ENCODE peak calls at places on chromosomes 6 and 20, in six cellular contexts. One of them, this sample, is unnamed.

GRCh38 chr6:30071081-30071818 is 4.3 kb downstream of the PPP1R11 start:
- DNase-seq in cardiac septum: no peak
- DNase-seq in stimulated activated CD8-positive, alpha-beta memory T cell treated with anti-CD3 and anti-CD28 coated beads, Interleukin-2, amount 100 ng/mL, for 48 hours: no peak
- DNase-seq in fibroblast of mammary gland: peak
- DNase-seq in OCI-LY7: no peak
- DNase-seq in mucosa of gallbladder: peak
- DNase-seq in this sample: no peak

GRCh38 chr6:90146914-90147668 is 149.6 kb downstream of the BACH2 start:
- DNase-seq in mucosa of gallbladder: no peak
- DNase-seq in cardiac septum: no peak
- DNase-seq in OCI-LY7: peak
- DNase-seq in stimulated activated CD8-positive, alpha-beta memory T cell treated with anti-CD3 and anti-CD28 coated beads, Interleukin-2, amount 100 ng/mL, for 48 hours: no peak
- DNase-seq in fibroblast of mammary gland: no peak
- DNase-seq in this sample: no peak

GRCh38 chr6:27630727-27631613 is 158.1 kb upstream of the ZNF184 start:
- DNase-seq in cardiac septum: no peak
- DNase-seq in OCI-LY7: no peak
- DNase-seq in fibroblast of mammary gland: peak
- DNase-seq in stimulated activated CD8-positive, alpha-beta memory T cell treated with anti-CD3 and anti-CD28 coated beads, Interleukin-2, amount 100 ng/mL, for 48 hours: peak
- DNase-seq in mucosa of gallbladder: no peak
- DNase-seq in this sample: peak

GRCh38 chr6:157226761-157227160 is 96.6 kb downstream of the TMEM242 start:
- DNase-seq in fibroblast of mammary gland: no peak
- DNase-seq in stimulated activated CD8-positive, alpha-beta memory T cell treated with anti-CD3 and anti-CD28 coated beads, Interleukin-2, amount 100 ng/mL, for 48 hours: no peak
- DNase-seq in OCI-LY7: no peak
- DNase-seq in cardiac septum: no peak
- DNase-seq in mucosa of gallbladder: no peak
- DNase-seq in this sample: no peak

GRCh38 chr6:157230971-157231370 is 92.3 kb downstream of the TMEM242 start:
- DNase-seq in cardiac septum: peak
- DNase-seq in OCI-LY7: no peak
- DNase-seq in fibroblast of mammary gland: no peak
- DNase-seq in stimulated activated CD8-positive, alpha-beta memory T cell treated with anti-CD3 and anti-CD28 coated beads, Interleukin-2, amount 100 ng/mL, for 48 hours: no peak
- DNase-seq in mucosa of gallbladder: no peak
- DNase-seq in this sample: no peak

GRCh38 chr6:106858653-106859092 is 115.9 kb downstream of the CD24 start:
- DNase-seq in OCI-LY7: no peak
- DNase-seq in cardiac septum: no peak
- DNase-seq in fibroblast of mammary gland: peak
- DNase-seq in stimulated activated CD8-positive, alpha-beta memory T cell treated with anti-CD3 and anti-CD28 coated beads, Interleukin-2, amount 100 ng/mL, for 48 hours: no peak
- DNase-seq in mucosa of gallbladder: peak
- DNase-seq in this sample: no peak

GRCh38 chr20:51014797-51015722 is 7.8 kb downstream of the KCNG1 start:
- DNase-seq in OCI-LY7: peak
- DNase-seq in stimulated activated CD8-positive, alpha-beta memory T cell treated with anti-CD3 and anti-CD28 coated beads, Interleukin-2, amount 100 ng/mL, for 48 hours: no peak
- DNase-seq in cardiac septum: no peak
- DNase-seq in mucosa of gallbladder: peak
- DNase-seq in fibroblast of mammary gland: peak
- DNase-seq in this sample: peak

GRCh38 chr6:117399924-117400323 is 25.8 kb downstream of the ROS1 start:
- DNase-seq in fibroblast of mammary gland: no peak
- DNase-seq in stimulated activated CD8-positive, alpha-beta memory T cell treated with anti-CD3 and anti-CD28 coated beads, Interleukin-2, amount 100 ng/mL, for 48 hours: no peak
- DNase-seq in cardiac septum: no peak
- DNase-seq in OCI-LY7: no peak
- DNase-seq in mucosa of gallbladder: no peak
- DNase-seq in this sample: no peak

GRCh38 chr6:324729-325125 is 32.4 kb downstream of the DUSP22 start:
- DNase-seq in mucosa of gallbladder: no peak
- DNase-seq in OCI-LY7: no peak
- DNase-seq in stimulated activated CD8-positive, alpha-beta memory T cell treated with anti-CD3 and anti-CD28 coated beads, Interleukin-2, amount 100 ng/mL, for 48 hours: no peak
- DNase-seq in fibroblast of mammary gland: no peak
- DNase-seq in cardiac septum: peak
- DNase-seq in this sample: no peak

GRCh38 chr6:129606664-129607063 is 103.3 kb downstream of the ARHGAP18 start:
- DNase-seq in stimulated activated CD8-positive, alpha-beta memory T cell treated with anti-CD3 and anti-CD28 coated beads, Interleukin-2, amount 100 ng/mL, for 48 hours: no peak
- DNase-seq in mucosa of gallbladder: no peak
- DNase-seq in OCI-LY7: no peak
- DNase-seq in fibroblast of mammary gland: peak
- DNase-seq in cardiac septum: no peak
- DNase-seq in this sample: no peak

GRCh38 chr6:52881996-52882841 is 27.3 kb downstream of the GSTA3 start:
- DNase-seq in stimulated activated CD8-positive, alpha-beta memory T cell treated with anti-CD3 and anti-CD28 coated beads, Interleukin-2, amount 100 ng/mL, for 48 hours: peak
- DNase-seq in fibroblast of mammary gland: peak
- DNase-seq in OCI-LY7: peak
- DNase-seq in mucosa of gallbladder: peak
- DNase-seq in cardiac septum: no peak
- DNase-seq in this sample: peak

GRCh38 chr6:128487746-128488145 is 32.7 kb downstream of the PTPRK start:
- DNase-seq in mucosa of gallbladder: no peak
- DNase-seq in fibroblast of mammary gland: peak
- DNase-seq in cardiac septum: no peak
- DNase-seq in stimulated activated CD8-positive, alpha-beta memory T cell treated with anti-CD3 and anti-CD28 coated beads, Interleukin-2, amount 100 ng/mL, for 48 hours: no peak
- DNase-seq in OCI-LY7: no peak
- DNase-seq in this sample: no peak

GRCh38 chr20:48295445-48295903 is 510.2 kb upstream of the SULF2 start:
- DNase-seq in mucosa of gallbladder: peak
- DNase-seq in OCI-LY7: no peak
- DNase-seq in cardiac septum: no peak
- DNase-seq in fibroblast of mammary gland: peak
- DNase-seq in stimulated activated CD8-positive, alpha-beta memory T cell treated with anti-CD3 and anti-CD28 coated beads, Interleukin-2, amount 100 ng/mL, for 48 hours: no peak
- DNase-seq in this sample: no peak

GRCh38 chr6:81998432-81998831 is 246.0 kb upstream of the TENT5A start:
- DNase-seq in cardiac septum: no peak
- DNase-seq in fibroblast of mammary gland: peak
- DNase-seq in OCI-LY7: no peak
- DNase-seq in stimulated activated CD8-positive, alpha-beta memory T cell treated with anti-CD3 and anti-CD28 coated beads, Interleukin-2, amount 100 ng/mL, for 48 hours: no peak
- DNase-seq in mucosa of gallbladder: no peak
- DNase-seq in this sample: no peak

GRCh38 chr6:143337201-143337949 is 113.1 kb downstream of the ADAT2 start:
- DNase-seq in cardiac septum: no peak
- DNase-seq in OCI-LY7: peak
- DNase-seq in fibroblast of mammary gland: no peak
- DNase-seq in mucosa of gallbladder: peak
- DNase-seq in stimulated activated CD8-positive, alpha-beta memory T cell treated with anti-CD3 and anti-CD28 coated beads, Interleukin-2, amount 100 ng/mL, for 48 hours: peak
- DNase-seq in this sample: peak

GRCh38 chr20:53869466-53870258 is 200.7 kb downstream of the BCAS1 start:
- DNase-seq in mucosa of gallbladder: peak
- DNase-seq in cardiac septum: no peak
- DNase-seq in stimulated activated CD8-positive, alpha-beta memory T cell treated with anti-CD3 and anti-CD28 coated beads, Interleukin-2, amount 100 ng/mL, for 48 hours: peak
- DNase-seq in fibroblast of mammary gland: peak
- DNase-seq in OCI-LY7: peak
- DNase-seq in this sample: peak

GRCh38 chr6:16503241-16503775 is 258.0 kb downstream of the ATXN1 start:
- DNase-seq in OCI-LY7: no peak
- DNase-seq in cardiac septum: no peak
- DNase-seq in fibroblast of mammary gland: no peak
- DNase-seq in stimulated activated CD8-positive, alpha-beta memory T cell treated with anti-CD3 and anti-CD28 coated beads, Interleukin-2, amount 100 ng/mL, for 48 hours: no peak
- DNase-seq in mucosa of gallbladder: no peak
- DNase-seq in this sample: no peak

GRCh38 chr6:40148882-40149573 is 214.8 kb upstream of the MOCS1 start:
- DNase-seq in cardiac septum: no peak
- DNase-seq in OCI-LY7: peak
- DNase-seq in mucosa of gallbladder: no peak
- DNase-seq in stimulated activated CD8-positive, alpha-beta memory T cell treated with anti-CD3 and anti-CD28 coated beads, Interleukin-2, amount 100 ng/mL, for 48 hours: no peak
- DNase-seq in fibroblast of mammary gland: no peak
- DNase-seq in this sample: no peak

GRCh38 chr6:50362706-50363105 is 313.0 kb upstream of the DEFB112 start:
- DNase-seq in stimulated activated CD8-positive, alpha-beta memory T cell treated with anti-CD3 and anti-CD28 coated beads, Interleukin-2, amount 100 ng/mL, for 48 hours: no peak
- DNase-seq in fibroblast of mammary gland: no peak
- DNase-seq in OCI-LY7: no peak
- DNase-seq in cardiac septum: no peak
- DNase-seq in mucosa of gallbladder: no peak
- DNase-seq in this sample: no peak

GRCh38 chr6:73985891-73986290 is 289.9 kb downstream of the CD109 start:
- DNase-seq in fibroblast of mammary gland: peak
- DNase-seq in OCI-LY7: no peak
- DNase-seq in mucosa of gallbladder: no peak
- DNase-seq in cardiac septum: no peak
- DNase-seq in stimulated activated CD8-positive, alpha-beta memory T cell treated with anti-CD3 and anti-CD28 coated beads, Interleukin-2, amount 100 ng/mL, for 48 hours: no peak
- DNase-seq in this sample: no peak

GRCh38 chr6:22880686-22881433 is 311.5 kb downstream of the HDGFL1 start:
- DNase-seq in OCI-LY7: no peak
- DNase-seq in cardiac septum: no peak
- DNase-seq in mucosa of gallbladder: no peak
- DNase-seq in stimulated activated CD8-positive, alpha-beta memory T cell treated with anti-CD3 and anti-CD28 coated beads, Interleukin-2, amount 100 ng/mL, for 48 hours: no peak
- DNase-seq in fibroblast of mammary gland: peak
- DNase-seq in this sample: no peak

GRCh38 chr6:155253337-155253736 is 10.5 kb upstream of the CLDN20 start:
- DNase-seq in OCI-LY7: no peak
- DNase-seq in fibroblast of mammary gland: no peak
- DNase-seq in mucosa of gallbladder: no peak
- DNase-seq in cardiac septum: no peak
- DNase-seq in stimulated activated CD8-positive, alpha-beta memory T cell treated with anti-CD3 and anti-CD28 coated beads, Interleukin-2, amount 100 ng/mL, for 48 hours: no peak
- DNase-seq in this sample: no peak

GRCh38 chr6:81834141-81834621 is 81.7 kb upstream of the TENT5A start:
- DNase-seq in mucosa of gallbladder: peak
- DNase-seq in cardiac septum: peak
- DNase-seq in stimulated activated CD8-positive, alpha-beta memory T cell treated with anti-CD3 and anti-CD28 coated beads, Interleukin-2, amount 100 ng/mL, for 48 hours: no peak
- DNase-seq in OCI-LY7: no peak
- DNase-seq in fibroblast of mammary gland: peak
- DNase-seq in this sample: no peak

GRCh38 chr20:55540486-55540885 is 464.8 kb downstream of the CBLN4 start:
- DNase-seq in stimulated activated CD8-positive, alpha-beta memory T cell treated with anti-CD3 and anti-CD28 coated beads, Interleukin-2, amount 100 ng/mL, for 48 hours: no peak
- DNase-seq in cardiac septum: no peak
- DNase-seq in OCI-LY7: no peak
- DNase-seq in fibroblast of mammary gland: no peak
- DNase-seq in mucosa of gallbladder: no peak
- DNase-seq in this sample: no peak

GRCh38 chr6:47146426-47147174 is 104.5 kb upstream of the ADGRF1 start:
- DNase-seq in OCI-LY7: peak
- DNase-seq in cardiac septum: no peak
- DNase-seq in fibroblast of mammary gland: peak
- DNase-seq in stimulated activated CD8-positive, alpha-beta memory T cell treated with anti-CD3 and anti-CD28 coated beads, Interleukin-2, amount 100 ng/mL, for 48 hours: no peak
- DNase-seq in mucosa of gallbladder: no peak
- DNase-seq in this sample: no peak

GRCh38 chr6:117371492-117371891 is 54.2 kb downstream of the ROS1 start:
- DNase-seq in mucosa of gallbladder: no peak
- DNase-seq in fibroblast of mammary gland: no peak
- DNase-seq in OCI-LY7: no peak
- DNase-seq in cardiac septum: no peak
- DNase-seq in stimulated activated CD8-positive, alpha-beta memory T cell treated with anti-CD3 and anti-CD28 coated beads, Interleukin-2, amount 100 ng/mL, for 48 hours: no peak
- DNase-seq in this sample: no peak

GRCh38 chr20:25745738-25746137 is 49.1 kb upstream of the ZNF337 start:
- DNase-seq in cardiac septum: no peak
- DNase-seq in fibroblast of mammary gland: no peak
- DNase-seq in OCI-LY7: no peak
- DNase-seq in mucosa of gallbladder: no peak
- DNase-seq in stimulated activated CD8-positive, alpha-beta memory T cell treated with anti-CD3 and anti-CD28 coated beads, Interleukin-2, amount 100 ng/mL, for 48 hours: no peak
- DNase-seq in this sample: no peak

GRCh38 chr6:109052852-109053251 is 41.8 kb downstream of the SESN1 start:
- DNase-seq in cardiac septum: no peak
- DNase-seq in OCI-LY7: no peak
- DNase-seq in mucosa of gallbladder: no peak
- DNase-seq in fibroblast of mammary gland: no peak
- DNase-seq in stimulated activated CD8-positive, alpha-beta memory T cell treated with anti-CD3 and anti-CD28 coated beads, Interleukin-2, amount 100 ng/mL, for 48 hours: no peak
- DNase-seq in this sample: no peak